ENCODE peak calls at places on chromosomes 2 and 18, in eight cellular contexts. V is fibroblast of lung; M is neural crest cell; J is stimulated activated CD4-positive, alpha-beta T cell treated with anti-CD3 and anti-CD28 coated beads, Interleukin-2, amount 100 ng/mL, for 48 hours; Z is stimulated activated CD8-positive, alpha-beta memory T cell treated with anti-CD3 and anti-CD28 coated beads, Interleukin-15, amount 100 ng/mL, for 24 hours; K is ureter; X is DMS 273 treated with DMSO at 0.1 percent for 48 hours; I is T-helper 22 cell. G is an unnamed sample.

GRCh38 chr18:33820517-33821368 is 242.7 kb downstream of the ASXL3 start:
- DNase-seq in V (no peak), M (peak; percentile 38), J (no peak), Z (no peak), K (no peak), X (no peak), I (no peak), G (no peak)

GRCh38 chr2:153455403-153455802 is 23.2 kb downstream of the RPRM start:
- DNase-seq in V (no peak), M (no peak), J (no peak), Z (no peak), K (no peak), X (no peak), I (no peak), G (no peak)

GRCh38 chr2:160062283-160063005 is at the start of gene PLA2R1:
- DNase-seq in V (peak; percentile 52), M (peak; percentile 21), J (no peak), Z (no peak), K (peak; percentile 68), X (no peak), I (no peak), G (peak; percentile 66)

GRCh38 chr18:79818631-79819030 is 20.9 kb downstream of the KCNG2 start:
- DNase-seq in V (no peak), M (no peak), J (no peak), Z (no peak), K (peak; percentile 26), X (no peak), I (no peak), G (no peak)

GRCh38 chr2:111050701-111051376 is 69.9 kb upstream of the BCL2L11 start:
- DNase-seq in V (no peak), M (no peak), J (no peak), Z (no peak), K (no peak), X (no peak), I (no peak), G (no peak)

GRCh38 chr2:230691005-230691647 is 21.5 kb upstream of the CAB39 start:
- DNase-seq in V (peak; percentile 94), M (no peak), J (no peak), Z (no peak), K (no peak), X (no peak), I (no peak), G (no peak)

GRCh38 chr18:6660334-6660733 is 69.2 kb upstream of the ARHGAP28 start:
- DNase-seq in V (no peak), M (no peak), J (no peak), Z (no peak), K (no peak), X (peak; percentile 77), I (no peak), G (no peak)

GRCh38 chr2:45176399-45176798 is 167.1 kb upstream of the SIX2 start:
- DNase-seq in V (peak; percentile 38), M (no peak), J (no peak), Z (no peak), K (no peak), X (no peak), I (no peak), G (no peak)

GRCh38 chr2:102385522-102385921 is 29.9 kb downstream of the IL18R1 start:
- DNase-seq in V (no peak), M (no peak), J (no peak), Z (no peak), K (no peak), X (no peak), I (no peak), G (no peak)

GRCh38 chr18:22643731-22644130 is 226.0 kb upstream of the CTAGE1 start:
- DNase-seq in V (peak; percentile 79), M (no peak), J (no peak), Z (no peak), K (no peak), X (no peak), I (no peak), G (no peak)

GRCh38 chr2:111119004-111119846 is 1.5 kb upstream of the BCL2L11 start:
- DNase-seq in V (no peak), M (peak; percentile 18), J (peak; percentile 25), Z (no peak), K (peak; percentile 44), X (no peak), I (no peak), G (no peak)

GRCh38 chr2:3682811-3683210 is 20.6 kb upstream of the DCDC2C start:
- DNase-seq in V (no peak), M (no peak), J (no peak), Z (no peak), K (no peak), X (no peak), I (no peak), G (no peak)

GRCh38 chr2:15790838-15791237 is 149.5 kb upstream of the MYCN start:
- DNase-seq in V (no peak), M (no peak), J (no peak), Z (no peak), K (no peak), X (no peak), I (no peak), G (no peak)

G was measured in T47D.